ENCODE peak calls at places on chromosome 9, in seven cellular contexts. J, T, N, G, H, S and P are unnamed samples.

GRCh38 chr9:125260564-125260963 is 1.1 kb upstream of the GAPVD1 start:
- DNase-seq in J (no peak), T (no peak), N (no peak), G (no peak), H (no peak), S (no peak), P (no peak)

GRCh38 chr9:114053246-114054005 is 24.7 kb downstream of the AMBP start:
- DNase-seq in J (no peak), T (no peak), N (no peak), G (no peak), H (no peak), S (no peak), P (no peak)

GRCh38 chr9:134690946-134691694 is 49.5 kb downstream of the COL5A1 start:
- DNase-seq in J (no peak), T (no peak), N (peak), G (no peak), H (peak), S (no peak), P (peak)

GRCh38 chr9:84851935-84852585 is 182.5 kb downstream of the NTRK2 start:
- DNase-seq in J (no peak), T (peak), N (peak), G (peak), H (peak), S (peak), P (no peak)

GRCh38 chr9:99085949-99086948 is 18.7 kb upstream of the TGFBR1 start:
- DNase-seq in J (no peak), T (no peak), N (peak), G (peak), H (no peak), S (no peak), P (no peak)

GRCh38 chr9:18473551-18474279 is at the start of gene ADAMTSL1:
- DNase-seq in J (no peak), T (no peak), N (peak), G (peak), H (peak), S (peak), P (no peak)

GRCh38 chr9:5671711-5672353 is 42.9 kb downstream of the RIC1 start:
- DNase-seq in J (peak), T (no peak), N (no peak), G (no peak), H (no peak), S (peak), P (no peak)

GRCh38 chr9:36543916-36544315 is 28.8 kb upstream of the MELK start:
- DNase-seq in J (no peak), T (no peak), N (peak), G (peak), H (no peak), S (peak), P (no peak)

GRCh38 chr9:128498911-128499310 is 5.6 kb upstream of the GLE1 start:
- DNase-seq in J (no peak), T (no peak), N (no peak), G (no peak), H (no peak), S (no peak), P (no peak)

GRCh38 chr9:99824378-99825157 is 2.9 kb downstream of the NR4A3 start:
- DNase-seq in J (no peak), T (peak), N (peak), G (peak), H (peak), S (peak), P (peak)

GRCh38 chr9:89878687-89879086 is 273.9 kb downstream of the GADD45G start:
- DNase-seq in J (no peak), T (no peak), N (no peak), G (peak), H (peak), S (peak), P (peak)

GRCh38 chr9:16515879-16516289 is 354.6 kb downstream of the BNC2 start:
- DNase-seq in J (no peak), T (no peak), N (no peak), G (no peak), H (no peak), S (peak), P (no peak)

GRCh38 chr9:123715258-123715657 is 214.7 kb downstream of the DENND1A start:
- DNase-seq in J (no peak), T (no peak), N (no peak), G (no peak), H (no peak), S (no peak), P (no peak)

GRCh38 chr9:109101810-109102209 is 17.9 kb downstream of the TMEM245 start:
- DNase-seq in J (peak), T (no peak), N (no peak), G (no peak), H (no peak), S (no peak), P (no peak)

GRCh38 chr9:82170079-82170662 is 181.6 kb downstream of the SPATA31D1 start:
- DNase-seq in J (no peak), T (no peak), N (no peak), G (no peak), H (no peak), S (no peak), P (no peak)

GRCh38 chr9:96061293-96061987 is 185.9 kb downstream of the ERCC6L2 start:
- DNase-seq in J (no peak), T (peak), N (peak), G (no peak), H (peak), S (peak), P (no peak)

GRCh38 chr9:14941487-14941886 is 31.3 kb upstream of the FREM1 start:
- DNase-seq in J (no peak), T (no peak), N (no peak), G (no peak), H (no peak), S (no peak), P (no peak)

GRCh38 chr9:83598487-83598886 is 24.5 kb upstream of the IDNK start:
- DNase-seq in J (no peak), T (no peak), N (no peak), G (no peak), H (no peak), S (peak), P (no peak)

GRCh38 chr9:3692606-3693005 is 166.8 kb upstream of the RFX3 start:
- DNase-seq in J (no peak), T (no peak), N (no peak), G (no peak), H (no peak), S (no peak), P (no peak)

DNA sequence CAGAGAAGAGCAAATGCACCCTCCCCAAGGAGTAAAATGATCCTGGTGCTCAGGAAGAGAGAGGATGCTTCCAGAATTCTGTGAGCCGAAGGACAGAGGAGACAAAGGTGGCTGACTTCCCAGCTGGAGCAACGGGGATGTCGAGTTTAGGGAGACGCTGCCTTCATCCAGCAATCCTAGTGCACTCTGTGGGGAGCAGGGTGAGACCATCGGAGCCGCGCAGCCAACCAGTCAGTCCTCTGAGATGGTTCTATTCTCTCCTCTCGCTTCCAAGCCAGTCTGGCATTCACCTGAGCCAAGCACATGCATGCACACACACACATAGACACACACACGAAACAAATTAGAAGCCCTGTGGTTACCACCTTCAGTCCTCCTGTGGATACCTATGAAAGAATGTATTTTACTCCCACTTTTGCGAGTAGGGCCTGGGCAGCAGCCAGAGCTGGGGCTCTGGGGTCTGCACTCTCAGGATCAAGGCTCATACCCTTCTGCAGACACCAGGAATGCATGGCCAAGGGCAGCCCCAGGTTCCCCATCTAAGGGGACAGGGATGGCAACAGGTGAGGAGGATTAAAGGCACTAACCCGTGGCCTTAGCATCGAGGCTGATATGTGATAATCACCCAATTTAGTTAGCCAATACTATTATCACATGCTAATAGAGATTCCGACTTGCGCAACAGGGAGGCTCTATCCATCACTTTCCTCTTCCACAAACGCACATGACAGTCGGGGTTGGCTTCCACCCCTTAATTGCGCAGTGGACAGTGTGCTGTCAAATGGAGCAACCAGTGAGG is 75.8 kb downstream of the GTF3C4 start:
- DNase-seq in J (no peak), T (no peak), N (no peak), G (no peak), H (no peak), S (no peak), P (peak)
- H3K27ac ChIP-seq in J (no peak), T (no peak), N (no peak), G (no peak), H (no peak), S (no peak), P (no peak)

GRCh38 chr9:91148306-91148705 is 213.4 kb downstream of the AUH start:
- DNase-seq in J (no peak), T (no peak), N (no peak), G (no peak), H (no peak), S (no peak), P (no peak)

GRCh38 chr9:91150273-91151013 is 211.3 kb downstream of the AUH start:
- DNase-seq in J (no peak), T (no peak), N (no peak), G (no peak), H (no peak), S (no peak), P (no peak)

GRCh38 chr9:91154686-91155085 is 207.0 kb downstream of the AUH start:
- DNase-seq in J (no peak), T (no peak), N (no peak), G (no peak), H (no peak), S (no peak), P (no peak)

GRCh38 chr9:91151741-91152095 is 210.0 kb downstream of the AUH start:
- DNase-seq in J (no peak), T (no peak), N (no peak), G (no peak), H (no peak), S (no peak), P (no peak)

DNA sequence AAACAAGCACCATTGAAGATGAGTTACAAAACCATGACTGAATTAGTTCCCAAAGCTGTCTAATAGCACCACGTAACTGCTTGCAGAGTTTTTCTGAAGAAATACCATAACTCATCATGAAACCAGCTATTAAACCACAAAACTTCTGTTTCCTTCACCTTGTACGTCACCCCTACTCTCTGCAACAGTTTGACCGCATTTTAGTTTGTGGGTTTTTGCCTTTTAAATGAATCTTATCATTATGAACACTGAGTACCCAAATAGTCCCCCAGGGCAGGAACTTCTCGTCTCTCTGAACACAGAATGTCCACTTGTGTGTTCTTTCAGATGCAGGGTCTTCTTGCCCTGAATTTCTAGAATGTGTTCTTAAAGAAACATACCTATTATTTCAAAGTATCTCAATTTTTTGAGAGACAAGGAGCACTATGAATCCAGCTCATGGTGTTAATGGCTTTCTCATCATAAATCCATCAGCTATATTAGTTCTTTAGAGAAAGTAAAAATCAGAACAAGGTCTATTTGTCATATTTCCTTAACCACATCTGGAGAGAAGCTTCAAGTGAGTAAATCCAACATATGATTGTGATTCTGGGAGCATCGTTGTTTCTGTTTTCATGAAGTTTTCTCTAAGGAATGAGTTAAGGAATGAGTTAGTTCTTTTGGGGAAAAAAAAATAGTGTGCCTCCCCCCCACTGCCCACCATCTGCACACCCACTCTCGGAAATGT is 210.5 kb downstream of the AUH start:
- DNase-seq in J (peak), T (no peak), N (no peak), G (no peak), H (no peak), S (no peak), P (no peak)
- H3K4me3 ChIP-seq in J (peak), T (no peak), N (no peak), G (no peak), H (no peak), S (no peak), P (no peak)

DNA sequence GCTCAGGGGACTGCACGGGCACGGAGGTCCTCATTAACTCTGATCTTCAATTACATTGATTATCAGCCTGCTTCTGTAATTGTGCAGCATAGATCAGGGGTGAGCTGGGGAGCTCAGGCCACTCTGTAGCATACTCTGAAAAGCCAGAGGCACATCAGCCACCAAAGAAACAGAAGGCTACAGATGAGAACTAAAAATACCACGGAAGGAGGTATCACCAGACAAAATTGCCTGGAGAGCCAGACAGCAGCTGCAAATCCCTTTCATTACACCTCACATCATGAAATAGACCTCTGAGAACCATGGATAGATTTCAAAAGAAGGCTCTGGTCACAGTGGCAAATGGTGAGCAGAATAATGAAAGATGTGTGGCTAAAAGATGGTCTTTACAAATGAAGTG is 326.5 kb downstream of the TRIM32 start:
- DNase-seq in J (no peak), T (no peak), N (no peak), G (no peak), H (no peak), S (no peak), P (no peak)
- H3K27ac ChIP-seq in J (no peak), T (no peak), N (no peak), G (no peak), H (no peak), S (no peak), P (no peak)

DNA sequence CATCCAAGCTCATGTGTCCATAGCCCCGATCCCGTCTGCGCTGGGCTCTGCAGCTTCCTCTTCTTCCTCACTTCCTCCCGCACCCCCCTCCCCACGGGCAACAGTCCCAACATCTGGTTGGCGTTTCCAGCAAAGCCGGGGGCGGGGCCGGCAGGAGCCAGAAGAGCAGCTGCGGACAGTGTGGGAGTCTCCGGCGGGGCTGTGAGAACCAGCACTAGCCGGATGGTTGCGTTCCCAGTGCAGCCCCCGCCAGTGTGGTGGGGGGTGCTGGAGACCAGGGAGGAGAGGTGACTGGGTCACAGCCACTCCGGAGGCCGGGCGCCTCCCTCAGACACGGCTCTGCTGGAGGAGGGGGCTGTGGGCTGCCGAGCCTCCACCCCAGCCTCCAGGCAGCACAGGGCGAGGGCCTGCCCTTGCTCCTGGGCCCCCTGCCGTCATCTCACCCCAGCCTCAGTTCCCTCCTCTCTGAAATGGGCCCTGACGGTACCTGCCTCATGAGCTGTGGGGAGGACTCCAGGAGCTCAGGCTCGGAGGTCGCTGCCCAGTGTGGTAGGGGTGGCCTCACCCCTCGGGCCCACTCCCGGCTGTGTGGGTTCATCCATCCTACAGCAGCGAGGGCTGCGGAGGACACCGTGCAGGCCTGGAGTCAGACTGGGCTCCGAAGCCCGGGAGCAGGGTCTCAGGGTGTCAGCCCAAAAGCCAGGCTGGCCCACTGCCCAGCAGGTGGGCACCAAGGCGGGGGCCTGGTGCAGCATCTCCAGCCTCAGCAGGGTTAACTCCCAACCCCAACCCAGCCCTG is 41.5 kb upstream of the NOTCH1 start:
- DNase-seq in J (no peak), T (no peak), N (peak), G (peak), H (peak), S (peak), P (peak)
- H3K4me3 ChIP-seq in J (no peak), T (no peak), N (no peak), G (no peak), H (no peak), S (no peak), P (no peak)